ENCODE peak calls at places on chromosomes 6 and 20, in nine cellular contexts. R is IMR-90; F is uterus; B is CD8-positive, alpha-beta memory T cell; L is heart right ventricle; Q is A549; K is cardiac muscle cell; M is fibroblast of lung; X is CD8-positive, alpha-beta T cell. Y is an unnamed sample.

GRCh38 chr6:64146094-64146493 is 510.5 kb downstream of the PHF3 start:
- DNase-seq in R (no peak), F (no peak), B (no peak), L (no peak), Q (no peak), K (no peak), M (no peak), X (no peak), Y (peak; percentile 46)

GRCh38 chr6:167703347-167703746 is 123.4 kb upstream of the AFDN start:
- DNase-seq in R (no peak), F (no peak), B (no peak), L (no peak), Q (no peak), K (no peak), M (no peak), X (no peak), Y (no peak)

GRCh38 chr20:22921595-22922421 is 113.3 kb upstream of the SSTR4 start:
- DNase-seq in R (peak; percentile 8), F (no peak), B (no peak), L (no peak), Q (peak; percentile 48), K (peak; percentile 81), M (peak; percentile 60), X (no peak), Y (peak; percentile 59)

GRCh38 chr6:139943391-139943790 is 568.9 kb upstream of the CITED2 start:
- DNase-seq in R (peak; percentile 89), F (no peak), B (no peak), L (no peak), Q (peak; percentile 44), K (peak; percentile 90), M (peak; percentile 97), X (no peak), Y (peak; percentile 75)

GRCh38 chr20:63064310-63064709 is 57.5 kb upstream of the BHLHE23 start:
- DNase-seq in R (no peak), F (no peak), B (no peak), L (peak; percentile 2), Q (no peak), K (no peak), M (no peak), X (no peak), Y (no peak)

GRCh38 chr20:46099491-46100287 is 9.9 kb upstream of the NCOA5 start:
- DNase-seq in R (no peak), F (no peak), B (no peak), L (peak; percentile 27), Q (no peak), K (peak; percentile 23), M (no peak), X (no peak), Y (no peak)

GRCh38 chr6:128511518-128511917 is 8.9 kb downstream of the PTPRK start:
- DNase-seq in R (peak; percentile 69), F (no peak), B (no peak), L (no peak), Q (peak; percentile 66), K (peak; percentile 41), M (peak; percentile 74), X (no peak), Y (peak; percentile 87)

GRCh38 chr6:100084301-100085161 is 90.5 kb upstream of the MCHR2 start:
- DNase-seq in R (peak; percentile 2), F (no peak), B (no peak), L (no peak), Q (no peak), K (peak; percentile 80), M (peak; percentile 83), X (no peak), Y (no peak)

GRCh38 chr20:49560646-49561045 is 7.3 kb downstream of the PTGIS start:
- DNase-seq in R (no peak), F (peak; percentile 39), B (no peak), L (no peak), Q (no peak), K (no peak), M (no peak), X (no peak), Y (no peak)
- H3K4me1 ChIP-seq in R (peaks cover 14% of the 10 kb centered on the region), F (peaks cover 36% of the 10 kb centered on the region), B (no peaks in the 10 kb centered on the region), L (peaks cover 26% of the 10 kb centered on the region), Q (peaks cover 19% of the 10 kb centered on the region), K (no peaks in the 10 kb centered on the region), M (peaks cover 9% of the 10 kb centered on the region), X (no peaks in the 10 kb centered on the region), Y (no peaks in the 10 kb centered on the region)

DNA sequence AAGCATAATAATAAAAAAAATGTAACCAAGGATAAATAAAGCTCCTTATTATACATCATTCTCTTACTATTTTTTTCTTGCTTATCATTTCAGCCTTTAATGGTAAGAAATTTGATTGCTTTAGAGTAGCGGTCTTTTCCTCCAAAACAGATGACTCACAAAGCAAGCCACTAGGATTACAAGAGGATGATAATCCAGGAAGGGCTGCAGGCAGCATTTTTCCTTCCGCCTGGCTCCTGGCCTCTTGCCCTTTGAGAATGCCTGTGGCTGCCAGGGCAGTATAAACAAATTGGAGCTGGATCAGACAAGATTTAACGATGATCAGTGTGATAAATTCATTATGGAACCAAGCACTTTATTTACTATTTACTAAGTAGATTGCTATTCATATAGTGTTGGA is 9.7 kb upstream of the FBXL4 start:
- DNase-seq in R (peak; percentile 69), F (peak; percentile 18), B (no peak), L (no peak), Q (no peak), K (peak; percentile 58), M (peak; percentile 85), X (no peak), Y (peak; percentile 19)
- H3K4me1 ChIP-seq in R (no peaks in the 10 kb centered on the region), F (no peaks in the 10 kb centered on the region), B (no peaks in the 10 kb centered on the region), L (no peaks in the 10 kb centered on the region), Q (no peaks in the 10 kb centered on the region), K (no peaks in the 10 kb centered on the region), M (no peaks in the 10 kb centered on the region), X (no peaks in the 10 kb centered on the region), Y (no peaks in the 10 kb centered on the region)

DNA sequence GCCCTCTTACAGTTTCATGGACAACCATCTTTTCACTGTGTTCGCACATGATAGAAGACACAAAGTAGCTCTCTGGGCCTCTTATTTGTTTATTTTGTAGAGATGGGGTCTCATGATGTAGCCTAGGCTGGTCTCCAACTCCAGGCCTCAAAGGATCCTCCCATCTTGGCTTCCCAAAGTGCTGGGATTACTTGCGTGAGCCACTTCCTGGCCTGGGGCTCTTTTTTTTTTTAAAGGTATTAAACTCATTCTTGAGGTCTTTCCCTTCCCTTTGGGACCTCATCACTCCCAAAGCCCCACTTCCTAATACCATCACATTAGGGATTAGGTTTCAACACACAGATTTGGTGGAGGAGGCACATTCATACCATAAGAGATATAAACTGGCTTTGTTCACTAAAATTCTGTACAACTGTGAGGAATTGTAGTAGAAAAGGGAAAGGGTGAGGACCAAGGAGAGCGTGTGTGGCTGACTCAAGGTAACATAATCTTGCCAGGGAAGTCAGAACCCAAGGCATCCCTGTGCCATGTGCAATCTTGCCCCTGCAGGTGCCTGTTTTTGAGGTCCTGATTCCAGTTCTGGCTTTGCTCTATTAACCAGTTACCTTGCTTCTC is 45.5 kb downstream of the EIF2S2 start:
- DNase-seq in R (peak; percentile 56), F (no peak), B (no peak), L (no peak), Q (no peak), K (peak; percentile 28), M (no peak), X (no peak), Y (peak; percentile 79)
- H3K4me1 ChIP-seq in R (peaks cover 22% of the 10 kb centered on the region), F (peaks cover 8% of the 10 kb centered on the region), B (peaks cover 13% of the 10 kb centered on the region), L (peaks cover 53% of the 10 kb centered on the region), Q (peaks cover 12% of the 10 kb centered on the region), K (peaks cover 21% of the 10 kb centered on the region), M (peaks cover 14% of the 10 kb centered on the region), X (peaks cover 12% of the 10 kb centered on the region), Y (peaks cover 37% of the 10 kb centered on the region)

GRCh38 chr6:16136086-16136485 is 7.2 kb downstream of the MYLIP start:
- DNase-seq in R (no peak), F (no peak), B (peak; percentile 64), L (no peak), Q (no peak), K (no peak), M (no peak), X (peak; percentile 27), Y (no peak)
- H3K4me1 ChIP-seq in R (peaks cover 3% of the 10 kb centered on the region), F (no peaks in the 10 kb centered on the region), B (peaks cover 78% of the 10 kb centered on the region), L (peaks cover 85% of the 10 kb centered on the region), Q (peaks cover 67% of the 10 kb centered on the region), K (peaks cover 57% of the 10 kb centered on the region), M (peaks cover 7% of the 10 kb centered on the region), X (peaks cover 79% of the 10 kb centered on the region), Y (peaks cover 10% of the 10 kb centered on the region)

GRCh38 chr6:17418281-17419188 is 25.1 kb downstream of the CAP2 start:
- DNase-seq in R (peak; percentile 53), F (peak; percentile 25), B (no peak), L (no peak), Q (peak; percentile 27), K (peak; percentile 71), M (peak; percentile 79), X (no peak), Y (peak; percentile 59)
- H3K4me1 ChIP-seq in R (peaks cover 20% of the 10 kb centered on the region), F (no peaks in the 10 kb centered on the region), B (no peaks in the 10 kb centered on the region), L (peaks cover 17% of the 10 kb centered on the region), Q (peaks cover 56% of the 10 kb centered on the region), K (peaks cover 59% of the 10 kb centered on the region), M (peaks cover 8% of the 10 kb centered on the region), X (no peaks in the 10 kb centered on the region), Y (peaks cover 18% of the 10 kb centered on the region)